ENCODE peak calls at places on chromosomes 16 and 17, in seven cellular contexts. P is K562, D is H1, U is HepG2, B is GM12878, Q is SK-N-SH, R is HCT116. K is an unnamed sample.

GRCh38 chr17:17226451-17227265 is 10.3 kb downstream of the FLCN start:
- DNase-seq in P (no peak), D (no peak), U (no peak), B (no peak), Q (no peak), R (no peak), K (no peak)

GRCh38 chr16:15650698-15651161 is 685 bp downstream of the NDE1 start:
- DNase-seq in P (peak; percentile 62), D (no peak), U (no peak), B (no peak), Q (peak; percentile 51), R (no peak), K (no peak)

GRCh38 chr16:88640520-88641247 is 2.3 kb downstream of the IL17C start:
- DNase-seq in P (no peak), D (no peak), U (no peak), B (no peak), Q (no peak), R (no peak), K (no peak)

GRCh38 chr16:85884808-85885463 is 14.0 kb upstream of the IRF8 start:
- DNase-seq in P (no peak), D (no peak), U (no peak), B (no peak), Q (no peak), R (no peak), K (no peak)

GRCh38 chr16:80804061-80804450 is 342 bp downstream of the CDYL2 start:
- DNase-seq in P (no peak), D (peak; percentile 65), U (peak; percentile 6), B (no peak), Q (no peak), R (no peak), K (no peak)

GRCh38 chr16:47574091-47575054 is 113.2 kb downstream of the PHKB start:
- DNase-seq in P (no peak), D (no peak), U (no peak), B (peak; percentile 39), Q (no peak), R (no peak), K (peak; percentile 16)

GRCh38 chr16:50475170-50475569 is 73.0 kb upstream of the NKD1 start:
- DNase-seq in P (no peak), D (no peak), U (no peak), B (no peak), Q (no peak), R (no peak), K (no peak)

GRCh38 chr16:9261376-9261775 is 169.9 kb downstream of the HAPSTR1 start:
- DNase-seq in P (no peak), D (no peak), U (no peak), B (no peak), Q (no peak), R (no peak), K (no peak)

DNA sequence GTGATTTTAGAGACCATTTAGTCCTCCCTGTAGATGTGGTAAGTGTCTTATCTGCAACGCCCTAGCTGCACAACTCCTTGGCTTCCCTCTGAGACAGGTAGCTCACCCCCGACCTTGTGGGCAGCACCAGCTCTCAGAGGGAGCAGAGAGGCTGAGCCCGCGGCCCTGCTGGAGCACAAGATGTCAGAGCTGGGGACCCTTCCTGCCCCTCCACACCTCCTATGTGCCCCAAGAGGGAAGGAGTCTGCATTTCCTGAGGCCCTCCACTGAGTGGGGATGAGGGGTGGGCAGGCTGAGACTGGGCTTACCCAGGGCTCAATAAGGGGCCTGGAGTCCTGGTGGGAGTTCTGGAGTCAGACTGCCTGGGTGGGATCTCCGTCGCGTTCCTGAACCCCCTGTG is 12.2 kb upstream of the ADGRG1 start:
- DNase-seq in P (no peak), D (peak; percentile 26), U (no peak), B (no peak), Q (peak; percentile 11), R (no peak), K (no peak)
- TF ChIP-seq YY1 in P (no peak), D (no peak), U (no peak), B (no peak), Q (no peak), R (no peak), K (no peak)

DNA sequence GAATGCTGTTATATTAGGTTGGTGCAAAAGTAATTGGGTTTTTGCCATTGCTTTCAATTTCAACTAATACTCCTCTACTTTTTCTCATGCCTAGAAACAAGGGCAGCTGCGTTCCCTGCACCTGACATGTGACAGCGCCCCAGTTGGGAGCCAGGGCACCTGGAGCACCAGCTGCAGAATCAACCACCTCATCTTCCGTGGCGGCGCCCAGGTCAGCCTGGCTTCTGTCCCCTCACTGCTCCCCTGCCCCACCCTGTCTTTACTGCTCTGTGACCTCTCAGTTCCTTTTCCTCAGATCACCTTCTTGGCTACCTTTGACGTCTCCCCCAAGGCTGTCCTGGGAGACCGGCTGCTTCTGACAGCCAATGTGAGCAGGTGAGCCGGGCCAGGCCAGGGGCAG is 16.4 kb upstream of the ITGAD start:
- DNase-seq in P (no peak), D (no peak), U (no peak), B (no peak), Q (no peak), R (no peak), K (no peak)
- H3K4me3 ChIP-seq in P (no peak overlapping the region), D (no peak overlapping the region), U (no peak overlapping the region), B (no peak overlapping the region), Q (no peak overlapping the region), R (no peak overlapping the region), K (no peak overlapping the region)

GRCh38 chr17:19005442-19005773 is 844 bp upstream of the FAM83G start:
- DNase-seq in P (no peak), D (no peak), U (peak; percentile 41), B (no peak), Q (no peak), R (no peak), K (no peak)

GRCh38 chr17:19004601-19005441 is at the start of gene FAM83G:
- DNase-seq in P (peak; percentile 84), D (peak; percentile 85), U (peak; percentile 69), B (peak; percentile 19), Q (peak; percentile 86), R (peak; percentile 51), K (peak; percentile 27)

GRCh38 chr17:19002805-19003542 is 1.6 kb downstream of the FAM83G start:
- DNase-seq in P (no peak), D (no peak), U (no peak), B (no peak), Q (no peak), R (no peak), K (no peak)

GRCh38 chr17:19003543-19003965 is 1.0 kb downstream of the FAM83G start:
- DNase-seq in P (no peak), D (no peak), U (no peak), B (no peak), Q (no peak), R (no peak), K (no peak)

DNA sequence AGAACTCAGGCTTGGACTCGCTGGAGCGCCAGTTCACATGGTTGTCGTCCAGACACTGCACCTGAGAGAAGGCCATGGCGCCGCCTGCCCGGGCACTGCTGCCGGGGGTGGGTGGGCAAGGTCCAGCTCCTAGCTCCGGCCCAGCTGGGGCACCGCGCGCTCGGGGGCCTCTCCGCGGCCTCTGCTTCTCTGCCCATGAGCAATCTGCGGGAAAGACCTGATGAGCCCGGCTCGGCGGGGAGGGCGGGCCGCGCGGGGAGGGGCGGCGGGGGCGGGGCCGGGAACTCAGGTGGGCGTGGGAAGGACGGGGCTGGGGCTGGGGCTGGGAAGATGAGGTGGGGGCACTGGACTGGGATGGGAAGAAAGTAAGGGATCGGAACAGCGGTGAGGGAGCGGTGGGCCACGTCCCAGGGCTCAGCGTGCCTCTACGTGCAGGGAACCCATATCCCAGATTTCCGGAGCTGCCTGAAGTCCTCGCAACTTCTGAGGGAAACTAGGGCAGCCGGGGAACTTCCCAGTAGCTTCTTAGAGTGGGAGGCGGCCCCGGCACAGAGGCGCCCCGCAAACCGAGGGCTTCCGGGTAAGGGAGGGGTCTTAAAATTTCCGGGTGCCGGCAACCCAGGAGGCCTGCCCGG is 481 bp downstream of the FAM83G start:
- DNase-seq in P (peak; percentile 65), D (peak; percentile 76), U (peak; percentile 50), B (no peak), Q (peak; percentile 54), R (no peak), K (no peak)
- H3K9me3 ChIP-seq in P (no peaks in the 10 kb centered on the region), D (peaks cover 6% of the 10 kb centered on the region), U (no peaks in the 10 kb centered on the region), B (no peaks in the 10 kb centered on the region), Q (no peaks in the 10 kb centered on the region), R (no peaks in the 10 kb centered on the region), K (peaks cover 7% of the 10 kb centered on the region)

DNA sequence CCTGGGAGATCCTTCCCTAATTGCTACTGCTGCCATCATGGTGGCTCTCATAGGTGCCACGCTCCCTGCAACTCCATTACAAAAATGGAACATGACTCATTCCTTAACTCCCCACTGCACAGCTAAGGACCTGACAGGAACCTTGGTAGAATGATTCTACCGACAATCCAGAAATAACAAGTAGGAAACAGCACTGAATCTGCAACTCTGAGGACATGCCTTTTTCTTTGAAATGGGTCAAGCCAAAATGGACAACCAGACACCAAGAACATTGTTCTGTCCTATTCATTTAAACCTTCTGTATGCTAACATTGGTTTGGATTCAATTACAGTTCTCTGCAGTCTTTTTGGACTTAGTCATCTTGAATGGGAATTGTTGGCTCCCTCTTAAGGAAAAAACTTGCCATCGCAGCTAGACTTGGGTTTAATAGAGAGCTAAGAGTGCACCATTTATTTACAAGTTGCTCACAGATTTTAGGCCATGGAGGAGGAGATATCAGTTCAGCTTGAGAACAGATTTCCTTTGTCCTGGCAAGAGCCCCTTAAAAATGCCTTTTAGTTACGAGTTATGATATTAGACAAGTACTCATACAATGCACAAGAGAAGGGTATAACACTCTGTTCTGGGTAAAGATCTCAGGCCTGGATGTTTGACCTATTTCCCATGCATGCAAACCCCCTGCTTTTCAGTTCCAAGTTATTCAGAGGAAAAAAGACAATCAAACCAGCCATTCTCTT is 20.9 kb upstream of the NSRP1 start:
- DNase-seq in P (peak; percentile 50), D (no peak), U (peak; percentile 64), B (peak; percentile 36), Q (peak; percentile 18), R (peak; percentile 69), K (no peak)
- TF ChIP-seq YY1 in P (peak; percentile 70), D (no peak), U (no peak), B (peak; percentile 41), Q (no peak), R (peak; percentile 32), K (no peak)

GRCh38 chr16:1407749-1408148 is 6.8 kb downstream of the UNKL start:
- DNase-seq in P (no peak), D (no peak), U (no peak), B (no peak), Q (peak; percentile 53), R (no peak), K (no peak)
- H3K4me3 ChIP-seq in P (peak overlapping the region; percentile 44), D (no peak overlapping the region), U (peak overlapping the region; percentile 57), B (peak overlapping the region; percentile 61), Q (peak overlapping the region; percentile 64), R (no peak overlapping the region), K (no peak overlapping the region)

GRCh38 chr17:5097101-5097834 is 14.4 kb downstream of the ZNF232 start:
- DNase-seq in P (no peak), D (peak; percentile 91), U (no peak), B (no peak), Q (peak; percentile 72), R (no peak), K (peak; percentile 71)
- H3K9me3 ChIP-seq in P (peaks cover 2% of the 10 kb centered on the region), D (peaks cover 29% of the 10 kb centered on the region), U (peaks cover 44% of the 10 kb centered on the region), B (peaks cover 43% of the 10 kb centered on the region), Q (peaks cover 15% of the 10 kb centered on the region), R (peaks cover 41% of the 10 kb centered on the region), K (peaks cover 46% of the 10 kb centered on the region)